ENCODE peak calls at places on chromosomes 1 and 21, in four cellular contexts. S, X, L and K are unnamed samples. For H3K9me3, the result is how much of the 10 kb centered on the place peaks cover.

GRCh38 chr1:97006044-97006676 is 284.6 kb downstream of the PTBP2 start:
- DNase-seq in S (no peak), X (no peak), L (no peak), K (no peak)

GRCh38 chr1:18922319-18922726 is 20.0 kb upstream of the ALDH4A1 start:
- DNase-seq in S (peak), X (peak), L (no peak), K (no peak)

GRCh38 chr1:228399531-228400236 is 7.0 kb downstream of the TRIM11 start:
- DNase-seq in S (no peak), X (no peak), L (no peak), K (no peak)

GRCh38 chr1:59295603-59296002 is 1.3 kb upstream of the FGGY start:
- DNase-seq in S (no peak), X (no peak), L (no peak), K (no peak)

GRCh38 chr1:181499825-181500224 is 16.5 kb downstream of the CACNA1E start:
- DNase-seq in S (no peak), X (no peak), L (no peak), K (no peak)

GRCh38 chr1:234047113-234047512 is 142.6 kb downstream of the SLC35F3 start:
- DNase-seq in S (no peak), X (peak), L (no peak), K (no peak)

GRCh38 chr1:234148816-234149215 is 224.4 kb upstream of the COA6 start:
- DNase-seq in S (no peak), X (no peak), L (no peak), K (no peak)

GRCh38 chr1:182806015-182806678 is 16.6 kb downstream of the NPL start:
- DNase-seq in S (peak), X (peak), L (no peak), K (no peak)

GRCh38 chr1:45340816-45341215 is 576 bp upstream of the MUTYH start:
- DNase-seq in S (no peak), X (no peak), L (no peak), K (no peak)

GRCh38 chr1:197285526-197286217 is 17.6 kb downstream of the CRB1 start:
- DNase-seq in S (no peak), X (no peak), L (no peak), K (no peak)

GRCh38 chr1:178275553-178275952 is 181.6 kb downstream of the RASAL2 start:
- DNase-seq in S (no peak), X (no peak), L (no peak), K (no peak)

GRCh38 chr1:209241481-209241880 is 342.0 kb upstream of the CAMK1G start:
- DNase-seq in S (no peak), X (no peak), L (no peak), K (no peak)

GRCh38 chr1:84689514-84690396 is 506 bp downstream of the SSX2IP start:
- DNase-seq in S (peak), X (peak), L (no peak), K (no peak)

GRCh38 chr1:7646164-7646563 is 124.9 kb upstream of the VAMP3 start:
- DNase-seq in S (no peak), X (no peak), L (no peak), K (no peak)

GRCh38 chr1:115332813-115333608 is 5.0 kb downstream of the NGF start:
- DNase-seq in S (no peak), X (no peak), L (no peak), K (no peak)

GRCh38 chr1:244074559-244075171 is 23.6 kb downstream of the ZBTB18 start:
- DNase-seq in S (no peak), X (no peak), L (peak), K (peak)

GRCh38 chr21:28627691-28628090 is 365.0 kb downstream of the LTN1 start:
- DNase-seq in S (no peak), X (no peak), L (no peak), K (no peak)

GRCh38 chr1:109295712-109296415 is 10.9 kb downstream of the MYBPHL start:
- DNase-seq in S (peak), X (no peak), L (no peak), K (no peak)

GRCh38 chr21:17780539-17780938 is 38.6 kb downstream of the C21orf91 start:
- DNase-seq in S (no peak), X (peak), L (peak), K (peak)

GRCh38 chr1:47686731-47687617 is 249.1 kb downstream of the FOXD2 start:
- DNase-seq in S (no peak), X (no peak), L (no peak), K (no peak)

GRCh38 chr21:21750124-21750825 is 752.1 kb downstream of the NCAM2 start:
- DNase-seq in S (no peak), X (no peak), L (no peak), K (no peak)

GRCh38 chr1:66503841-66504470 is 30.0 kb upstream of the SGIP1 start:
- DNase-seq in S (peak), X (peak), L (peak), K (peak)

GRCh38 chr21:34073749-34074282 is 438 bp downstream of the MRPS6 start:
- DNase-seq in S (no peak), X (peak), L (peak), K (peak)

GRCh38 chr1:17392199-17392740 is 20.3 kb downstream of the PADI6 start:
- DNase-seq in S (no peak), X (no peak), L (no peak), K (no peak)

GRCh38 chr1:159891275-159892157 is 8.4 kb downstream of the CFAP45 start:
- DNase-seq in S (peak), X (peak), L (peak), K (peak)

GRCh38 chr1:45928486-45929205 is 125.2 kb downstream of the MAST2 start:
- DNase-seq in S (no peak), X (no peak), L (no peak), K (no peak)

GRCh38 chr1:26050255-26050640 is 4.3 kb upstream of the SLC30A2 start:
- DNase-seq in S (no peak), X (no peak), L (no peak), K (no peak)

GRCh38 chr1:158506369-158506987 is 34.5 kb downstream of the OR10R2 start:
- DNase-seq in S (peak), X (peak), L (peak), K (peak)

GRCh38 chr1:51423098-51423821 is 92.9 kb upstream of the TTC39A start:
- DNase-seq in S (no peak), X (peak), L (no peak), K (no peak)

GRCh38 chr1:22491995-22492726 is 40.5 kb downstream of the ZBTB40 start:
- DNase-seq in S (no peak), X (no peak), L (no peak), K (no peak)

GRCh38 chr21:34614443-34614692 is 545 bp downstream of the RCAN1 start:
- DNase-seq in S (no peak), X (no peak), L (no peak), K (no peak)

GRCh38 chr1:85838238-85838637 is 130.0 kb upstream of the ZNHIT6 start:
- DNase-seq in S (no peak), X (no peak), L (no peak), K (no peak)

GRCh38 chr21:45845063-45845789 is 136.3 kb upstream of the COL6A1 start:
- DNase-seq in S (peak), X (no peak), L (no peak), K (peak)

GRCh38 chr1:222928212-222928611 is 113.4 kb downstream of the DISP1 start:
- DNase-seq in S (peak), X (peak), L (no peak), K (no peak)

GRCh38 chr21:36587388-36587787 is 107.5 kb upstream of the CLDN14 start:
- DNase-seq in S (no peak), X (no peak), L (no peak), K (no peak)

GRCh38 chr21:22575165-22575584 is 1577.0 kb downstream of the NCAM2 start:
- DNase-seq in S (peak), X (peak), L (no peak), K (no peak)

GRCh38 chr1:68331117-68331865 is 99.0 kb upstream of the WLS start:
- DNase-seq in S (no peak), X (no peak), L (no peak), K (no peak)

GRCh38 chr1:65156910-65157545 is 9.0 kb downstream of the AK4 start:
- DNase-seq in S (no peak), X (no peak), L (no peak), K (no peak)
- H3K27ac ChIP-seq in S (no peak), X (no peak), L (no peak), K (no peak)

GRCh38 chr1:238546118-238546517 is 655.4 kb upstream of the ZP4 start:
- DNase-seq in S (no peak), X (no peak), L (no peak), K (no peak)
- H3K9me3 ChIP-seq in S (under half), X (under half), L (under half), K (under half)

GRCh38 chr1:230682274-230682673 is 31.6 kb downstream of the AGT start:
- DNase-seq in S (no peak), X (no peak), L (no peak), K (no peak)
- H3K27ac ChIP-seq in S (no peak), X (no peak), L (no peak), K (no peak)

GRCh38 chr1:164356511-164356910 is 202.5 kb upstream of the PBX1 start:
- DNase-seq in S (no peak), X (no peak), L (no peak), K (no peak)
- H3K9me3 ChIP-seq in S (under half), X (under half), L (under half), K (under half)